ENCODE peak calls at places on chromosome 19, in four cellular contexts. J, T, X and N are unnamed samples.

GRCh38 chr19:54159352-54160181 is at the start of gene LENG1:
- DNase-seq in J (peak; percentile 99), T (peak; percentile 96), X (peak; percentile 100), N (peak; percentile 100)

GRCh38 chr19:43591904-43592772 is 3.8 kb downstream of the IRGQ start:
- DNase-seq in J (no peak), T (no peak), X (no peak), N (no peak)

GRCh38 chr19:44282846-44283245 is 22.0 kb downstream of the ZNF235 start:
- DNase-seq in J (no peak), T (no peak), X (no peak), N (no peak)

GRCh38 chr19:30029721-30030510 is 87.9 kb downstream of the URI1 start:
- DNase-seq in J (no peak), T (no peak), X (no peak), N (no peak)

GRCh38 chr19:31348416-31349159 is 648 bp downstream of the TSHZ3 start:
- DNase-seq in J (peak; percentile 56), T (no peak), X (no peak), N (no peak)

GRCh38 chr19:48741222-48741999 is 1.0 kb upstream of the RASIP1 start:
- DNase-seq in J (no peak), T (no peak), X (peak; percentile 65), N (no peak)

GRCh38 chr19:3670796-3671679 is 29.2 kb downstream of the PIP5K1C start:
- DNase-seq in J (peak; percentile 91), T (no peak), X (peak; percentile 33), N (no peak)

GRCh38 chr19:23507441-23507840 is 112.2 kb upstream of the ZNF91 start:
- DNase-seq in J (no peak), T (no peak), X (no peak), N (no peak)

GRCh38 chr19:45601524-45602522 is at the start of gene GPR4:
- DNase-seq in J (no peak), T (no peak), X (no peak), N (no peak)

GRCh38 chr19:31262673-31263308 is 86.4 kb downstream of the TSHZ3 start:
- DNase-seq in J (peak; percentile 51), T (no peak), X (no peak), N (no peak)

GRCh38 chr19:30227661-30228112 is 144.5 kb upstream of the ZNF536 start:
- DNase-seq in J (peak; percentile 22), T (peak; percentile 11), X (peak; percentile 70), N (peak; percentile 84)

GRCh38 chr19:3655402-3656072 is 28.9 kb upstream of the CACTIN start:
- DNase-seq in J (peak; percentile 62), T (no peak), X (no peak), N (no peak)

GRCh38 chr19:31548941-31549340 is 199.7 kb upstream of the TSHZ3 start:
- DNase-seq in J (peak; percentile 20), T (no peak), X (peak; percentile 17), N (no peak)

GRCh38 chr19:32675720-32676185 is at the start of gene RGS9BP:
- DNase-seq in J (peak; percentile 73), T (peak; percentile 52), X (peak; percentile 66), N (peak; percentile 46)

GRCh38 chr19:45800009-45800553 is 7.4 kb upstream of the DMWD start:
- DNase-seq in J (no peak), T (no peak), X (no peak), N (no peak)

GRCh38 chr19:2076481-2077082 is 19.5 kb downstream of the MOB3A start:
- DNase-seq in J (no peak), T (no peak), X (no peak), N (no peak)

GRCh38 chr19:782195-783043 is 14.8 kb upstream of the PTBP1 start:
- DNase-seq in J (no peak), T (no peak), X (peak; percentile 58), N (peak; percentile 57)

GRCh38 chr19:38399081-38399480 is 3.8 kb upstream of the FAM98C start:
- DNase-seq in J (no peak), T (no peak), X (no peak), N (no peak)

GRCh38 chr19:10399878-10400277 is 3.5 kb downstream of the CDC37 start:
- DNase-seq in J (no peak), T (no peak), X (no peak), N (no peak)

GRCh38 chr19:18708452-18709231 is 25.2 kb downstream of the CRTC1 start:
- DNase-seq in J (no peak), T (no peak), X (no peak), N (no peak)

GRCh38 chr19:43455321-43456113 is 9.9 kb downstream of the LYPD3 start:
- DNase-seq in J (no peak), T (no peak), X (no peak), N (no peak)

DNA sequence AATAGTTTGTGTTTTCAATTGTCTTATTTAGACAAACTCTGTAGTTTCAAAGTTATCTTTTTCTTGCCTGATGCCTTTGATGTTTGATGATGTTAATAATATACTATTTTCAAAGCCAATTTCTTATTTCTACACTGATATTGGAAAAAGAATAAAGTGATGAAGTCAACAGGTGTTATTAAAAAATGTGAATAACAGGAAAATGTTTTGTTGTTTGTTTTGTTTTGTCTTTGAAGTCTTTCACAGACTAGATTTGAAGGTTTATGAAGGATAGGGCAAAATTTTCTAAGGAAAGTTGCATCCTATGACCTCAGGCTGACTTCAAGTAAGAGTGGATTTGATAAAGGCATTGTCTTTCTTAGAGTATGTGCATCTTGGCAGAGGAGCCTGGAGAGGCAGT is 31.2 kb downstream of the ZNF790 start:
- DNase-seq in J (no peak), T (no peak), X (no peak), N (no peak)
- H3K9me3 ChIP-seq in J (peaks cover 81% of the 10 kb centered on the region), T (peaks cover 90% of the 10 kb centered on the region), X (peaks cover 49% of the 10 kb centered on the region), N (peaks cover 15% of the 10 kb centered on the region)

DNA sequence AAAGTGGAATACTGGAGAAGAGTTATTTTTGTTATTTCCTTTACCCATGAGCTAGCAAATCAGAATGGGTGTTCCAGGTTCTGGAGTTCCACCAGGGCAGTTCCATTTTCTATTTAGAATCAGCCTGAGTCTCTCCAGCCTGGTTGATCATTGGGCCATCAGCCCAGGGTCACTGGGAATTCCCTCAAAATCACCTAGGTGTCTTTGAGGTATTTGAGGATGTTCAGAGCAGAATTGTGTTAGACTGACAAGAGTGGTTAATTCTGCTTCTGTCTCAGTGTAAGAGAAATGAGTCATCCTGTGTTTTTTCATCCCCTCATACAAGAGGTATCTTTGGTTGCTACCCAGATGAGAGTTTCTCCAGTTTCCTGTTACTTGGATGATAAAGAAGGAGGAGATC is 11.7 kb downstream of the ZNF66 start:
- DNase-seq in J (no peak), T (no peak), X (no peak), N (no peak)
- H3K9me3 ChIP-seq in J (no peaks in the 10 kb centered on the region), T (peaks cover 40% of the 10 kb centered on the region), X (no peaks in the 10 kb centered on the region), N (peaks cover 92% of the 10 kb centered on the region)

GRCh38 chr19:5037936-5038335 is 69.0 kb downstream of the KDM4B start:
- DNase-seq in J (no peak), T (no peak), X (no peak), N (no peak)
- H3K9me3 ChIP-seq in J (no peaks in the 10 kb centered on the region), T (no peaks in the 10 kb centered on the region), X (no peaks in the 10 kb centered on the region), N (no peaks in the 10 kb centered on the region)

DNA sequence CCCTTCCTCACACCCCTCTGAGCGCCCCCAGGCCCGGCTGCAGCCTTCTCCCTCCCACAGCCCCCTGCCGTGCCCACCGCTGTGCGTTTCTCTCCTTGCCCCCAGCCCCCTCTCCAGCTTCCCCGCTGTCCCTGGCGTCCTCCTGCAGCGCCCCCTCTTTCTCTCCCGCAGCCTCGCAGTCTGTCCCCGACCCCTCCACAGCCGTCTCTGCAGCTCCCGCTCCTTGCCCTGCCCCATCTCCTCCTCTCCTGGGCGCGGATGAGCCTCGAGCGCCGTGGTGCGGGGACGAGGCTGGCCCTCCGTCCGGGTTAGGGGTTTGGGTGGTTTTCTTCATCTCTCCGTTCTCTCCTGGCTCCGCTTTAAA is 1.1 kb downstream of the KMT5C start:
- DNase-seq in J (no peak), T (no peak), X (no peak), N (no peak)
- H3K9me3 ChIP-seq in J (no peaks in the 10 kb centered on the region), T (no peaks in the 10 kb centered on the region), X (no peaks in the 10 kb centered on the region), N (no peaks in the 10 kb centered on the region)

DNA sequence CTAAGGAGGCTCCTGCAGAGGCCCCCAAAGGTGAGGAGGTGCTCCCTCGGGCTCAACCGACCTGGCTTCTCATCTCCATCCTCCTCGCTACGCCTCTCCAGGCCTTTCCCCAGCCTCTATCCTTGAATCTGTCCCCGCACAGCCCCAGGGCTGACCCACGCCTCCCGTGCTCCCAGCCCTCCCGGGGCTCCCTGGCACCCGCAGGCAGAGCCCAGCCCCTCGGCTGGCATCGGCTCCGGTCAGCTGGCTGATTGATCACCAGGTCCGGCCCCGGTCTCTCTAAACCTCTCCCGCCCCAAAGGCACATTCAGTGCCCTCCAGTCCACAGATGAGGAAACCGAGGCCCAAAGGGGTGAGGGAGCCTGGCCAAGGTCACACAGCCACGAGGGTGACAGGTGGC is 2.5 kb downstream of the MYBPC2 start:
- DNase-seq in J (no peak), T (no peak), X (no peak), N (no peak)
- H3K9me3 ChIP-seq in J (no peaks in the 10 kb centered on the region), T (no peaks in the 10 kb centered on the region), X (no peaks in the 10 kb centered on the region), N (no peaks in the 10 kb centered on the region)